ENCODE peak calls at places on chromosome 21, in seven cellular contexts. C, W, U, B, Y, R and F are unnamed samples.

GRCh38 chr21:33543505-33544129 is 779 bp downstream of the SON start:
- DNase-seq in C (no peak), W (no peak), U (peak; percentile 78), B (peak; percentile 69), Y (peak; percentile 70), R (peak; percentile 79), F (no peak)

GRCh38 chr21:37862536-37862935 is 53.7 kb downstream of the KCNJ6 start:
- DNase-seq in C (no peak), W (peak; percentile 66), U (no peak), B (no peak), Y (no peak), R (no peak), F (peak; percentile 49)

GRCh38 chr21:17797967-17798366 is 21.2 kb downstream of the C21orf91 start:
- DNase-seq in C (no peak), W (no peak), U (no peak), B (no peak), Y (no peak), R (no peak), F (no peak)

GRCh38 chr21:22363504-22363903 is 1365.3 kb downstream of the NCAM2 start:
- DNase-seq in C (no peak), W (no peak), U (peak; percentile 23), B (no peak), Y (no peak), R (no peak), F (no peak)

GRCh38 chr21:17818158-17819113 is 720 bp downstream of the C21orf91 start:
- DNase-seq in C (peak; percentile 45), W (peak; percentile 23), U (peak; percentile 41), B (peak; percentile 52), Y (peak; percentile 27), R (peak; percentile 48), F (no peak)

GRCh38 chr21:35932232-35932911 is 128.0 kb downstream of the SETD4 start:
- DNase-seq in C (peak; percentile 83), W (peak; percentile 95), U (peak; percentile 37), B (peak; percentile 24), Y (peak; percentile 27), R (peak; percentile 61), F (no peak)

GRCh38 chr21:38334866-38335265 is 78.1 kb downstream of the KCNJ15 start:
- DNase-seq in C (peak; percentile 34), W (no peak), U (no peak), B (no peak), Y (no peak), R (no peak), F (no peak)

GRCh38 chr21:33396966-33397365 is 6.2 kb upstream of the IFNGR2 start:
- DNase-seq in C (peak; percentile 51), W (peak; percentile 82), U (no peak), B (no peak), Y (no peak), R (no peak), F (no peak)

GRCh38 chr21:39673736-39674135 is 61.0 kb downstream of the B3GALT5 start:
- DNase-seq in C (no peak), W (no peak), U (no peak), B (peak; percentile 91), Y (no peak), R (no peak), F (no peak)

GRCh38 chr21:36422279-36423098 is 37.3 kb downstream of the CHAF1B start:
- DNase-seq in C (peak; percentile 48), W (peak; percentile 71), U (peak; percentile 63), B (peak; percentile 64), Y (no peak), R (peak; percentile 65), F (no peak)

GRCh38 chr21:38915546-38915945 is 109.8 kb downstream of the ETS2 start:
- DNase-seq in C (no peak), W (no peak), U (peak; percentile 9), B (no peak), Y (peak; percentile 14), R (no peak), F (no peak)

GRCh38 chr21:37873655-37874054 is 42.6 kb downstream of the KCNJ6 start:
- DNase-seq in C (no peak), W (peak; percentile 43), U (no peak), B (no peak), Y (no peak), R (no peak), F (no peak)

GRCh38 chr21:32772281-32773047 is 909 bp upstream of the PAXBP1 start:
- DNase-seq in C (no peak), W (peak; percentile 20), U (peak; percentile 60), B (peak; percentile 46), Y (no peak), R (peak; percentile 70), F (no peak)

GRCh38 chr21:19535356-19535755 is 1131.8 kb upstream of the TMPRSS15 start:
- DNase-seq in C (no peak), W (no peak), U (no peak), B (no peak), Y (no peak), R (no peak), F (no peak)

GRCh38 chr21:37532868-37533780 is 166.6 kb downstream of the DYRK1A start:
- DNase-seq in C (peak; percentile 53), W (peak; percentile 61), U (no peak), B (peak; percentile 47), Y (no peak), R (peak; percentile 59), F (no peak)

GRCh38 chr21:39182484-39183271 is 573 bp downstream of the PSMG1 start:
- DNase-seq in C (no peak), W (no peak), U (peak; percentile 23), B (no peak), Y (peak; percentile 29), R (peak; percentile 45), F (no peak)

GRCh38 chr21:14548751-14549150 is 2.6 kb upstream of the SAMSN1 start:
- DNase-seq in C (no peak), W (no peak), U (no peak), B (no peak), Y (no peak), R (no peak), F (no peak)

GRCh38 chr21:21963911-21964310 is 965.7 kb downstream of the NCAM2 start:
- DNase-seq in C (no peak), W (no peak), U (no peak), B (no peak), Y (no peak), R (no peak), F (no peak)

GRCh38 chr21:38955495-38955894 is 149.8 kb downstream of the ETS2 start:
- DNase-seq in C (peak; percentile 69), W (peak; percentile 77), U (peak; percentile 72), B (no peak), Y (no peak), R (no peak), F (no peak)

GRCh38 chr21:17819878-17820232 is 699 bp upstream of the C21orf91 start:
- DNase-seq in C (no peak), W (peak; percentile 72), U (no peak), B (no peak), Y (no peak), R (no peak), F (no peak)

GRCh38 chr21:36917487-36918158 is 48.8 kb downstream of the HLCS start:
- DNase-seq in C (peak; percentile 30), W (peak; percentile 75), U (no peak), B (peak; percentile 63), Y (no peak), R (peak; percentile 31), F (no peak)

GRCh38 chr21:39020751-39021474 is 162.3 kb downstream of the PSMG1 start:
- DNase-seq in C (no peak), W (peak; percentile 74), U (peak; percentile 39), B (no peak), Y (peak; percentile 75), R (no peak), F (no peak)

GRCh38 chr21:33059319-33059894 is 10.5 kb upstream of the OLIG1 start:
- DNase-seq in C (no peak), W (no peak), U (no peak), B (no peak), Y (no peak), R (no peak), F (no peak)

GRCh38 chr21:16794944-16795343 is 717.9 kb upstream of the CXADR start:
- DNase-seq in C (no peak), W (peak; percentile 95), U (no peak), B (no peak), Y (peak; percentile 61), R (peak; percentile 80), F (no peak)

GRCh38 chr21:37565530-37566223 is 199.1 kb downstream of the DYRK1A start:
- DNase-seq in C (no peak), W (peak; percentile 37), U (no peak), B (no peak), Y (no peak), R (no peak), F (no peak)

GRCh38 chr21:26437326-26438009 is 135.6 kb downstream of the CYYR1 start:
- DNase-seq in C (no peak), W (no peak), U (no peak), B (no peak), Y (no peak), R (no peak), F (no peak)
- H3K27ac ChIP-seq in C (no peak overlapping the region), W (no peak overlapping the region), U (no peak overlapping the region), B (no peak overlapping the region), Y (no peak overlapping the region), R (no peak overlapping the region), F (no peak overlapping the region)

DNA sequence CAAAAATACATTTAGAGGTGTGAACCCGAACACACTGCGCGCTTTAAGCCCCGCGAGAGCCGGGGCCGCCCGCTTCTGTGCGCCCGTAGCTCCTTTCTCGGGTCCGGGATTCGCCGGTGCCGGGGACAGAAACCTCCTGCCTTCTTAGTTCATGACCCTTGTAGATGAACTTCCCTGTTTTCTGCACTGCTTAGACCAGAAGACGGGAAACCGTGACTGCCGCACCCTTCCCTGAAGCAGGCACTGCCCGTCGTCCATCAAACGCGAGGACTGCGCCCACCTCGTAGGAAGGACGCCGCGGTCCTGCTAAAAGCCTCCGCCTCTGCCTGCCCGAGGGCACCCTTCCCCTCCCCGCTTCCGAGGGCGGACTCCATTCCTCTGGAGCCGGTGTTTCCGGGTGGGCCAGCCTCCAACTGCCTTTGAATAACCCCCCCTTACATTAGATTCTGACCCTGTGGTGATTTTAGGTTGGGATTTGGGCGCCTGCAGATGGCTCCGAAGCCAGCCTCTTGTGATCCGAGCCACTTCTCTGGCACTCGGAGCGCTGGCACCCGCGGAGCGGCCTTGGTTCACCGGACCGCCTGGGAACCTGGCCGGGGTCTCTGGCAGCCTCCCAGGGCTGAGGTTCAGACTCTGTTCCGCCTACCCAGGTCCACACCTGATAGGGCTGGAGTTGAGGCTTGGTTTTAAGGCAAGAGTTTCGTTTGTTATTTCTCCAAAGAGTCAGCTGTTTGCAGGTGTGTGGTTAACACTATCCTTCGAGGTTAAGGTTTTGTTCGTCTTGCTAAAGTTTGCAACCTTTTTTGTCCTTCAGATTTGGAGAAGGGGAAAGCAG is 1.2 kb upstream of the PTTG1IP start:
- DNase-seq in C (peak; percentile 86), W (no peak), U (peak; percentile 57), B (peak; percentile 82), Y (peak; percentile 65), R (peak; percentile 54), F (no peak)
- TF ChIP-seq POLR2A in C (no peak), W (no peak), U (peak; percentile 46), B (no peak), Y (no peak), R (no peak), F (no peak)

DNA sequence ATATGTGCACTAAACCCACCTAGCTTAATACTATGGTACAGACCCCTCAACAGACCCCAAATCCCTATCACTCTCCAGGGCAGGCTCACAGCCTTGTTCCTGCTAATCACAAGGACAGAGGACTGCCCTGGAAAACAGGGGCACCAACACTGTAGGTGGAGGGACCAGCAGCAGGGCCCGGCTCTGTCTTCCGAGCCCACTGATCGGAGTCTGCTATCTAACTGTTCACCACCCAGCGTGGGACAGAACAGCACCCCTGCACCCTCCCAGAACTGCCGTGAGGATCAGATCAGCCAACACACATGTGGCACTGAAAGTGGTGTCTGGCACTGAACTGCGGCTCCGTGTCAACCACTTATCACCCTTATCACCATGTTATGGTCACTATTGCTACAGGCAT is 6.2 kb downstream of the WDR4 start:
- DNase-seq in C (no peak), W (no peak), U (no peak), B (no peak), Y (no peak), R (no peak), F (no peak)
- H3K36me3 ChIP-seq in C (peaks cover 12% of the 10 kb centered on the region), W (peaks cover 42% of the 10 kb centered on the region), U (peaks cover 49% of the 10 kb centered on the region), B (peaks cover 35% of the 10 kb centered on the region), Y (no peaks in the 10 kb centered on the region), R (no peaks in the 10 kb centered on the region), F (peaks cover 73% of the 10 kb centered on the region)

GRCh38 chr21:42108554-42108885 is 37.4 kb downstream of the UMODL1 start:
- DNase-seq in C (peak; percentile 23), W (no peak), U (no peak), B (no peak), Y (no peak), R (no peak), F (no peak)
- H3K27ac ChIP-seq in C (no peak overlapping the region), W (no peak overlapping the region), U (no peak overlapping the region), B (no peak overlapping the region), Y (no peak overlapping the region), R (no peak overlapping the region), F (no peak overlapping the region)